ENCODE peak calls at places on chromosomes 12 and 14, in five cellular contexts. N is WTC11, F is MM.1S, H is M059J, I is epithelial cell of prostate. W is an unnamed sample.

GRCh38 chr14:42378274-42378673 is 771.6 kb downstream of the LRFN5 start:
- DNase-seq in H (no peak), N (peak), F (no peak), I (no peak), W (no peak)

GRCh38 chr12:31210104-31210503 is 115.8 kb downstream of the SINHCAF start:
- DNase-seq in H (no peak), I (no peak), F (no peak), N (no peak), W (no peak)

GRCh38 chr12:120199595-120200306 is 1.2 kb downstream of the RPLP0 start:
- DNase-seq in H (peak), F (no peak), I (no peak), N (no peak), W (no peak)

GRCh38 chr14:105865904-105866840 is 339.8 kb downstream of the TMEM121 start:
- DNase-seq in I (no peak), H (no peak), N (peak), F (no peak), W (no peak)

GRCh38 chr12:89203144-89203543 is 149.2 kb downstream of the DUSP6 start:
- DNase-seq in I (no peak), F (no peak), H (no peak), N (no peak), W (no peak)

GRCh38 chr14:55583942-55584468 is 4.0 kb downstream of the KTN1 start:
- DNase-seq in N (no peak), H (peak), F (no peak), I (no peak), W (no peak)

GRCh38 chr14:103537175-103537990 is 8.4 kb downstream of the TRMT61A start:
- DNase-seq in H (peak), I (no peak), F (no peak), N (no peak), W (no peak)

GRCh38 chr14:102565331-102565887 is 27.0 kb upstream of the RCOR1 start:
- DNase-seq in H (no peak), N (no peak), I (no peak), F (no peak), W (no peak)